ENCODE peak calls at places on chromosomes 6 and 20, in ten cellular contexts. B is WTC11, K is endothelial cell of umbilical vein, V is choroid plexus epithelial cell, O is tibial nerve, L is pancreas, R is cardiac muscle cell, U is psoas muscle, F is right lobe of liver, Q is fibroblast of pulmonary artery. A is an unnamed sample.

GRCh38 chr6:25363429-25363828 is 84.3 kb downstream of the CARMIL1 start:
- DNase-seq in B (no peak), K (no peak), V (no peak), O (no peak), L (no peak), R (peak), U (no peak), F (no peak), Q (no peak), A (no peak)

GRCh38 chr20:10555865-10556308 is 117.9 kb downstream of the JAG1 start:
- DNase-seq in B (no peak), K (peak), V (peak), O (no peak), L (no peak), R (peak), U (no peak), F (no peak), Q (peak), A (no peak)

GRCh38 chr6:33297406-33297955 is 1.3 kb downstream of the RGL2 start:
- DNase-seq in B (peak), K (peak), V (no peak), O (no peak), L (peak), R (no peak), U (peak), F (no peak), Q (no peak), A (no peak)

GRCh38 chr6:31083742-31084354 is 28.5 kb downstream of the C6orf15 start:
- DNase-seq in B (peak), K (peak), V (peak), O (no peak), L (peak), R (peak), U (peak), F (no peak), Q (peak), A (no peak)

GRCh38 chr20:32820000-32820697 is 395 bp downstream of the MAPRE1 start:
- DNase-seq in B (peak), K (peak), V (peak), O (peak), L (peak), R (peak), U (peak), F (peak), Q (peak), A (no peak)

GRCh38 chr6:168099201-168100010 is 20.4 kb upstream of the FRMD1 start:
- DNase-seq in B (peak), K (no peak), V (no peak), O (no peak), L (no peak), R (no peak), U (no peak), F (no peak), Q (no peak), A (no peak)

GRCh38 chr6:158869010-158869603 is 49.9 kb upstream of the EZR start:
- DNase-seq in B (no peak), K (no peak), V (peak), O (no peak), L (no peak), R (no peak), U (peak), F (no peak), Q (no peak), A (no peak)

GRCh38 chr20:63357921-63358905 is 2.9 kb downstream of the CHRNA4 start:
- DNase-seq in B (no peak), K (no peak), V (no peak), O (no peak), L (peak), R (no peak), U (no peak), F (peak), Q (no peak), A (no peak)

GRCh38 chr6:91081452-91082067 is 494.7 kb upstream of the MAP3K7 start:
- DNase-seq in B (no peak), K (peak), V (peak), O (no peak), L (no peak), R (peak), U (no peak), F (no peak), Q (peak), A (no peak)

GRCh38 chr6:70314240-70314639 is 11.4 kb upstream of the COL9A1 start:
- DNase-seq in B (no peak), K (no peak), V (peak), O (no peak), L (no peak), R (peak), U (no peak), F (no peak), Q (peak), A (no peak)

GRCh38 chr20:32536861-32537656 is 48.1 kb downstream of the NOL4L start:
- DNase-seq in B (peak), K (no peak), V (no peak), O (no peak), L (peak), R (no peak), U (peak), F (peak), Q (no peak), A (no peak)

GRCh38 chr20:34311118-34312023 is 8.2 kb upstream of the AHCY start:
- DNase-seq in B (peak), K (no peak), V (peak), O (no peak), L (peak), R (peak), U (no peak), F (peak), Q (no peak), A (no peak)
- TF ChIP-seq CTCF in B (no peak), K (no peak), V (peak), O (no peak), L (no peak), R (peak), U (no peak), F (no peak), Q (peak), A (no peak)

GRCh38 chr6:146345582-146345981 is 198.1 kb upstream of the RAB32 start:
- DNase-seq in B (no peak), K (no peak), V (no peak), O (no peak), L (no peak), R (no peak), U (no peak), F (no peak), Q (no peak), A (no peak)

GRCh38 chr6:146341498-146342230 is 202.0 kb upstream of the RAB32 start:
- DNase-seq in B (no peak), K (no peak), V (no peak), O (no peak), L (no peak), R (no peak), U (no peak), F (no peak), Q (no peak), A (no peak)

GRCh38 chr6:146336200-146336599 is 207.4 kb upstream of the RAB32 start:
- DNase-seq in B (no peak), K (peak), V (peak), O (no peak), L (no peak), R (peak), U (no peak), F (no peak), Q (peak), A (no peak)

GRCh38 chr6:146337376-146337775 is 206.3 kb upstream of the RAB32 start:
- DNase-seq in B (no peak), K (peak), V (no peak), O (no peak), L (no peak), R (peak), U (no peak), F (no peak), Q (peak), A (no peak)

GRCh38 chr6:146339716-146340115 is 203.9 kb upstream of the RAB32 start:
- DNase-seq in B (no peak), K (peak), V (peak), O (no peak), L (no peak), R (peak), U (no peak), F (no peak), Q (peak), A (no peak)
- TF ChIP-seq CTCF in B (no peak), K (no peak), V (no peak), O (no peak), L (no peak), R (no peak), U (no peak), F (no peak), Q (no peak), A (no peak)

GRCh38 chr6:133187657-133188453 is 53.3 kb upstream of the EYA4 start:
- DNase-seq in B (no peak), K (no peak), V (peak), O (no peak), L (no peak), R (peak), U (no peak), F (no peak), Q (peak), A (no peak)

GRCh38 chr6:133183691-133184090 is 57.5 kb upstream of the EYA4 start:
- DNase-seq in B (no peak), K (no peak), V (no peak), O (no peak), L (no peak), R (no peak), U (no peak), F (no peak), Q (no peak), A (no peak)

GRCh38 chr6:133187114-133187513 is 54.0 kb upstream of the EYA4 start:
- DNase-seq in B (no peak), K (no peak), V (no peak), O (no peak), L (no peak), R (no peak), U (no peak), F (no peak), Q (no peak), A (no peak)

GRCh38 chr6:133185731-133186130 is 55.4 kb upstream of the EYA4 start:
- DNase-seq in B (no peak), K (no peak), V (no peak), O (no peak), L (no peak), R (no peak), U (no peak), F (no peak), Q (no peak), A (no peak)

DNA sequence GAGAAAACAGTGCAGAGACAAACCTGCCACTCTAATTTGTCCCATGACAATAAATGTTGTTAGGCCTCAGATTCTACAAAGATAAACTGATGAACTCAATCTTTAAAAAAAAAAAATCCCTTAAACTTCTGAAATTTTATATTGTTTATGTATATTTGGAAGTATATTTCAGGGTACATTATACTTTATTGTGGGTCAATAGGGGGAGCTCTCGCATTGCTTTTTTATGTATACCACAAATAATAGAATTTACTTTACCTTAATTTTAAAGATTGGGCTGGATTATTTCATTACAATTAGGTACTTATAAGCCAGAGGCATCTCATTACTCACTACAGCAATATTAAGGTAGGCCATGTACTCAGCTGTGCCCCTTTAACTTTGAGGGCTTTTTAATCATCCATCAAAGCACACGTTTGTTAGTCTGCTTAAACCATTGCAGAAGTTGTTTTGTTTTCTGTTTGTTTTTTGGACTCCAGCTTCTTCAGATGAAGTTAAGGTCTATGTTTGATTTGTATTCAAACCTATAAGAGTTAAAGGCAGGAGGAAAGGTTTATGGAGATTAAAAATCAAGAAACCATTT is 56.3 kb upstream of the EYA4 start:
- DNase-seq in B (no peak), K (peak), V (peak), O (no peak), L (no peak), R (peak), U (no peak), F (no peak), Q (peak), A (no peak)
- TF ChIP-seq CTCF in B (peak), K (peak), V (peak), O (peak), L (peak), R (peak), U (peak), F (peak), Q (peak), A (peak)

GRCh38 chr6:7143161-7143974 is 35.6 kb downstream of the RREB1 start:
- DNase-seq in B (no peak), K (no peak), V (no peak), O (no peak), L (no peak), R (peak), U (no peak), F (no peak), Q (peak), A (no peak)
- TF ChIP-seq CTCF in B (no peak), K (no peak), V (peak), O (peak), L (no peak), R (peak), U (peak), F (no peak), Q (peak), A (no peak)

GRCh38 chr6:119727504-119728219 is 378.1 kb upstream of the MAN1A1 start:
- DNase-seq in B (peak), K (no peak), V (no peak), O (no peak), L (peak), R (no peak), U (no peak), F (peak), Q (no peak), A (no peak)
- TF ChIP-seq CTCF in B (peak), K (no peak), V (no peak), O (no peak), L (no peak), R (no peak), U (no peak), F (no peak), Q (no peak), A (no peak)

GRCh38 chr6:64729522-64729921 is 977.5 kb downstream of the EYS start:
- DNase-seq in B (no peak), K (no peak), V (no peak), O (no peak), L (no peak), R (no peak), U (no peak), F (no peak), Q (no peak), A (no peak)

GRCh38 chr6:64737418-64737817 is 969.6 kb downstream of the EYS start:
- DNase-seq in B (no peak), K (no peak), V (peak), O (no peak), L (no peak), R (peak), U (no peak), F (no peak), Q (peak), A (no peak)

GRCh38 chr6:64736421-64736950 is 970.5 kb downstream of the EYS start:
- DNase-seq in B (no peak), K (no peak), V (peak), O (no peak), L (no peak), R (peak), U (no peak), F (no peak), Q (peak), A (no peak)

GRCh38 chr6:64733433-64733832 is 973.6 kb downstream of the EYS start:
- DNase-seq in B (no peak), K (no peak), V (no peak), O (no peak), L (no peak), R (no peak), U (no peak), F (no peak), Q (no peak), A (no peak)

GRCh38 chr6:64732888-64733287 is 974.1 kb downstream of the EYS start:
- DNase-seq in B (no peak), K (peak), V (peak), O (no peak), L (no peak), R (peak), U (no peak), F (no peak), Q (peak), A (no peak)
- TF ChIP-seq CTCF in B (no peak), K (peak), V (peak), O (no peak), L (no peak), R (peak), U (no peak), F (no peak), Q (peak), A (no peak)

DNA sequence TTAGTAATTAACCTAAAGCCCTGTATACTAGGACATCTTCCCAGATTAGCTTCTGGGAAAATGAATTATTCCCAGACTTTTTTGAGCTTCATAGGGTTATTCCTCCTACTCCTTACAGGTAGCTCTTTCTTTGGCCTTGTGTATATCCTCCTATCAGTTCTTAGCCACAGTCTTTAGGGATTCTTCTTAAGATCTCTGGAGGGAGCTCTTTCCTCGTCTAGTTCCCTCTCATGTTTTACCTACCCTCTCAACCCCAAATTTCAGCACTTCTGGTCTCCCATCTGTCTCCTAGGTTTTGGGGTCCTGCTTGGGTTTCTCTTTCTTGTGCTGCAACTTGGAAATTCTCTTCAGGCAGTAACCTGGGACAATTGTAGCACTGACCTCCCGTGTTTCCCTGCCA is 46.4 kb upstream of the SLC35B3 start:
- DNase-seq in B (no peak), K (no peak), V (peak), O (no peak), L (no peak), R (peak), U (no peak), F (no peak), Q (no peak), A (no peak)
- TF ChIP-seq CTCF in B (no peak), K (no peak), V (peak), O (no peak), L (no peak), R (no peak), U (no peak), F (peak), Q (no peak), A (no peak)

GRCh38 chr6:48476257-48476656 is 365.3 kb upstream of the PTCHD4 start:
- DNase-seq in B (peak), K (peak), V (peak), O (no peak), L (no peak), R (peak), U (no peak), F (no peak), Q (peak), A (no peak)
- TF ChIP-seq CTCF in B (no peak), K (peak), V (peak), O (no peak), L (no peak), R (peak), U (no peak), F (no peak), Q (peak), A (no peak)